ENCODE peak calls at places on chromosomes 11 and 22, in nine cellular contexts. M, D, N, A, S, J, H, E and L are unnamed samples.

GRCh38 chr11:103332409-103332808 is 223.2 kb downstream of the DYNC2H1 start:
- DNase-seq in H (no peak), D (no peak), M (no peak), E (no peak), J (no peak), S (no peak), A (no peak), N (no peak), L (peak)

GRCh38 chr11:1194231-1194976 is 28.5 kb upstream of the MUC5B start:
- DNase-seq in J (no peak), N (no peak), H (no peak), M (no peak), S (no peak), D (no peak), A (no peak), E (peak), L (no peak)

GRCh38 chr22:19626042-19626560 is 88.2 kb upstream of the SEPTIN5 start:
- DNase-seq in S (no peak), J (no peak), M (no peak), N (no peak), D (no peak), A (no peak), H (no peak), E (no peak), L (no peak)

GRCh38 chr11:120290945-120291344 is 34.2 kb upstream of the TLCD5 start:
- DNase-seq in A (no peak), M (no peak), E (no peak), H (no peak), S (no peak), N (no peak), J (no peak), D (no peak), L (no peak)

GRCh38 chr22:50192825-50193204 is 7.1 kb downstream of the TRABD start:
- DNase-seq in A (no peak), M (no peak), J (no peak), H (peak), S (no peak), E (peak), N (no peak), D (no peak), L (no peak)

GRCh38 chr11:70016666-70017347 is 61.3 kb upstream of the ANO1 start:
- DNase-seq in H (no peak), A (peak), J (no peak), D (no peak), E (no peak), M (peak), S (peak), N (peak), L (no peak)

GRCh38 chr11:2451336-2451735 is 6.5 kb downstream of the KCNQ1 start:
- DNase-seq in M (no peak), A (no peak), J (no peak), D (no peak), E (peak), S (no peak), H (no peak), N (no peak), L (no peak)

GRCh38 chr22:48531108-48531507 is 1296.6 kb downstream of the BRD1 start:
- DNase-seq in E (no peak), A (no peak), D (no peak), M (no peak), N (no peak), S (no peak), H (no peak), J (no peak), L (no peak)

GRCh38 chr11:11977206-11977938 is 31.1 kb downstream of the DKK3 start:
- DNase-seq in M (peak), J (peak), H (no peak), A (peak), E (no peak), D (peak), S (peak), N (peak), L (no peak)

GRCh38 chr22:19730662-19731360 is 7.5 kb downstream of the GP1BB start:
- DNase-seq in D (peak), N (peak), S (peak), E (peak), M (peak), J (peak), H (peak), A (peak), L (peak)

GRCh38 chr11:116782728-116783127 is 5.1 kb downstream of the ZPR1 start:
- DNase-seq in J (no peak), S (peak), E (no peak), H (no peak), N (no peak), A (peak), M (peak), D (no peak), L (no peak)

GRCh38 chr11:103294516-103294915 is 185.3 kb downstream of the DYNC2H1 start:
- DNase-seq in D (no peak), S (peak), A (no peak), H (no peak), N (no peak), E (no peak), J (no peak), M (no peak), L (no peak)

GRCh38 chr11:92657226-92657625 is 312.2 kb upstream of the MTNR1B start:
- DNase-seq in M (no peak), J (no peak), S (no peak), D (no peak), H (no peak), E (no peak), N (no peak), A (no peak), L (no peak)

GRCh38 chr11:87574193-87574592 is 536.5 kb downstream of the TMEM135 start:
- DNase-seq in D (no peak), S (no peak), A (no peak), E (no peak), H (no peak), M (no peak), J (no peak), N (no peak), L (no peak)

GRCh38 chr11:10493041-10493663 is 38.1 kb downstream of the AMPD3 start:
- DNase-seq in N (no peak), J (no peak), E (no peak), A (no peak), H (no peak), D (no peak), M (no peak), S (no peak), L (no peak)

GRCh38 chr11:123568367-123568870 is 86.0 kb downstream of the SCN3B start:
- DNase-seq in M (no peak), A (no peak), J (no peak), H (no peak), D (no peak), N (no peak), S (no peak), E (no peak), L (no peak)

GRCh38 chr11:34266987-34267386 is 90.8 kb downstream of the ABTB2 start:
- DNase-seq in J (no peak), A (no peak), E (no peak), N (no peak), M (peak), H (no peak), D (peak), S (no peak), L (no peak)

GRCh38 chr11:36509265-36509664 is 807 bp downstream of the TRAF6 start:
- DNase-seq in A (peak), E (no peak), J (no peak), H (peak), N (no peak), D (peak), M (peak), S (peak), L (no peak)

GRCh38 chr11:69594481-69594880 is 46.5 kb upstream of the CCND1 start:
- DNase-seq in S (no peak), N (no peak), H (no peak), E (no peak), D (no peak), J (no peak), M (no peak), A (no peak), L (no peak)

GRCh38 chr11:72741849-72742521 is 10.2 kb downstream of the ARAP1 start:
- DNase-seq in E (no peak), M (peak), N (no peak), A (no peak), J (no peak), S (peak), D (peak), H (no peak), L (no peak)

DNA sequence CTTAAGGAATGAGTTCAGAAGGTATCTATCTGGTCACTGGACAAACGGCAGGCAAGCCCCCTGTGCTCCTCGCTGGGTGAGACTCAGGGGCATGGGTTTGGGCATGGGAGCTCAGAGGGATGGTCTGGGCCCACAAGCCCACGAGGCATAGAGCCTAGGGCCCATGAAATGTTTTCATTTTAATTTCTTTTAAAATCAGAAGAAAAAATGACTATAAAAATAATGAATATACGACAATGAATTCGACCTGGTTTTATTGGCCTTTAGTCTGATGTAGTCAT is 77.9 kb upstream of the WNT7B start:
- DNase-seq in D (no peak), S (no peak), E (no peak), M (no peak), N (no peak), J (no peak), H (no peak), A (no peak), L (no peak)
- H3K4me3 ChIP-seq in D (no peak), S (peak), E (peak), M (peak), N (peak), J (peak), H (peak), A (peak), L (peak)

DNA sequence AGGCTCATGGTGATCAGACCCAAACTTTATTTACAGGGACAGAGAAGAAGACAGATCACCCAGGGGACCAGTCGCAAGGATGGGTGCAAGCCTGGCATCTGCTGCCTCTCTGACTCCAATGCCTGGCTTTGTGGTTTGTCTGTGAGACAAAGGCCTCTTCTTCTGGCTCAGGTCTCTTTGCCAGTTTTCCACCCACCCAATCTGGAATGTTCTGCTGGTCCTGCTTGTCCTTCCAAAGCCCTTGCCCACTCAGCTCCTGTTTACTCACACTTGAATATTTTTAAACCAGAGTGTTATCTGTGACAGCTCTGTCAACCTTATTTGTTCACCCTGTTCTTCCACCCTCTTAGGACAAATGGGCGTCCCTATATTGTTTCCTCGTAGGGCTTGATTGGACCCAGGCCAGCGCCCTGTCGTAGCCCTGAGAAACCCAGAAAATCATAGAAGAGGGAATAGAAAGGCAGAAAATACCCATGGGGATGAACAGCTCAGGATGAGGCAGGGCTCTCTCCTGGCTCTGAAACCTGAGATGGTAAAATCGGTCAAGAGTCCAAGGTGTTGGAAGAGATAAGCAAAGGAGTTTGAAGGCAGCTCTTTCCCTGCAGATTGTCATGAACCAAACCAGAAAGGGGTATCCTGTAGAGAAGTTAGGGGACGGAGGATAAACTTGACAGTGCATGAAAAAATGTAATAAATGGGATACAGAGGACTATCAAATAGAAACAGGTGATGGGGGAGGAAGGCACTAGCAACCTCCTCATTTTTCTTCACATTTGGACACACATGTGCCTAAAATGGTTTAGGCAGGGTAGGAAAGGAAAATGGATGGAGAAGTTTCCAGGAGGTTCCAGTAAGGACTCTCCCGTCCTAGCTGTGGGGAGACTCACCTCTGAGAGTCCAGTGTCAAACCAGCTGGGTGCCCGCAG is 670 bp downstream of the CRYAB start:
- DNase-seq in D (no peak), J (no peak), H (no peak), E (no peak), S (no peak), M (no peak), A (no peak), N (no peak), L (no peak)
- H3K4me3 ChIP-seq in D (no peak), J (no peak), H (no peak), E (no peak), S (no peak), M (peak), A (no peak), N (no peak), L (no peak)

DNA sequence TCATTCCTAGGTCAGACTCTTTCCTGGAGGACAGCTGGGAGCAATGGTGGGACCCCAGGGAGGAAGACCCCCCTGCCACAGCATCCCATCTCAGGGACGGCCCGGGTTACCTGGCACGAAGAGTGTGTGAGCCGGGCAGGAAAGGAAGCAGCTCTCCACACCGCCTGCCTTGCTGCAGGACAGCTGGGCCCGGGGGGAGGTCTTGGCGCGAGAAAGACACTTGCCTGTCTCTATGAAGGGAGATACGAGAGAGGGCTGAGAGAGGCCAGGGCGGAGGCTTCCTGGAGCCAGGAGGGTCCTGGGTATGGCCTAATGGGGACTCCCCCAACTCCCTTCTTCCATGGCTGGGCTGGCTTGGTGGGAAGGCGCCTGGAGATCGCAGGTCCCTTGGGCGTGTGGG is 36.1 kb upstream of the TTLL12 start:
- DNase-seq in M (no peak), D (no peak), H (no peak), A (no peak), J (no peak), S (no peak), N (no peak), E (no peak), L (no peak)
- H3K4me3 ChIP-seq in M (no peak), D (no peak), H (no peak), A (no peak), J (no peak), S (no peak), N (no peak), E (no peak), L (no peak)

DNA sequence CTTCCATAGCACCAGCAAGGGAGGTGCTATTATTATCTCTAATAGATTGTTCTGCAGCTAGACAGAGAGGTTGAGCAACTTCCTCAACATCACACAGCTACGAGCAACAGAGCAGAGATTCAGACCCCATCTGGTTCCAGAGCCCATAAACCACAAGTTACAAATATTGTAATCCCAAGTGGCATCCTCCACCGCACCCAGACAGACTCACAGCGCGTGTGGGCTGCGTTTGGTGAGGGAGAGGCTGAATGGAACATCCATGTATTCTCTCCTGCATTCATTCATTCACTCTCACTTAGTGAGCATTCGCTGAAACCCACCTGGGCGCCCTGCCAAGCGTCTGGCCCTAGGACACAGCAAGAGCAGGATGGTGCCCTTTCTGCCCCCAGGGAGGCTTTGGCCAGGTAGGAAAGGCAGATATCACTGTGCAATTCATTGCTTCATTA is 33.5 kb downstream of the LIF start:
- DNase-seq in A (peak), N (no peak), J (no peak), S (no peak), E (no peak), M (peak), D (no peak), H (no peak), L (peak)
- H3K4me3 ChIP-seq in A (no peak), N (no peak), J (no peak), S (no peak), E (no peak), M (no peak), D (no peak), H (no peak), L (no peak)

DNA sequence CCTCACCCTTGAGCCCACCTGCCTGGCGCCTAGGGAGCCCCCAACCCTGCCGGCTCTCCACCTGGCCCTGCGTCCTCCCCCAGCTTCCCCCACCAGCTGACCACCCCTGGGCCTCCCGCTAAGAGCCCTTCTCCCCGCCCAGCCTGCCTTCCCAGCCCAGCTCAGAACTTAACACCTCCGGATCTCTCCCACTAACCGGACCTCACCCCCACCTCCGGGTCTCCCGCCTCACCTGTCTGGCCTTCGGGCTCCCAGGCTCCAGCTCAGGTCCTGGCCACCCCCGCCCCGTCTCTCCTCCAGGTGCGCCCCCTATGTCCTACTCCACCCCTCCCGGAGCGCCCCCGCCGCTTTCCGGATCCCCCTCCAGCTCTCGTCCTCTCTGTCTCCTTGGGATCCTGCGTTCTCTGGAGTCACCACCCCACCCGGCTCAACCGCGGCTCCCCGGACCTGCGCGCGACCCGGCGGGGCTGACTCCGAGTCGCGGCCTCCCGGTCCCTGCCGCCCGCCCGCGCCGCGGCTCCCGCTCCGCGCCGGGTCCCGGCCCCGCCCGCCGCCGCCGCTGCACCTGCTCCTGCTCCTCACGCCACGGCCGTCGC is at the start of gene KCNJ11:
- DNase-seq in A (no peak), H (no peak), N (no peak), E (no peak), M (no peak), D (peak), J (no peak), S (no peak), L (no peak)
- H3K4me3 ChIP-seq in A (peak), H (peak), N (peak), E (peak), M (peak), D (peak), J (peak), S (peak), L (peak)

GRCh38 chr11:128208329-128209220 is 378.8 kb downstream of the ETS1 start:
- DNase-seq in J (peak), N (peak), D (no peak), A (peak), S (peak), H (no peak), E (no peak), M (peak), L (no peak)
- H3K4me3 ChIP-seq in J (no peak), N (no peak), D (no peak), A (no peak), S (no peak), H (no peak), E (no peak), M (no peak), L (no peak)

DNA sequence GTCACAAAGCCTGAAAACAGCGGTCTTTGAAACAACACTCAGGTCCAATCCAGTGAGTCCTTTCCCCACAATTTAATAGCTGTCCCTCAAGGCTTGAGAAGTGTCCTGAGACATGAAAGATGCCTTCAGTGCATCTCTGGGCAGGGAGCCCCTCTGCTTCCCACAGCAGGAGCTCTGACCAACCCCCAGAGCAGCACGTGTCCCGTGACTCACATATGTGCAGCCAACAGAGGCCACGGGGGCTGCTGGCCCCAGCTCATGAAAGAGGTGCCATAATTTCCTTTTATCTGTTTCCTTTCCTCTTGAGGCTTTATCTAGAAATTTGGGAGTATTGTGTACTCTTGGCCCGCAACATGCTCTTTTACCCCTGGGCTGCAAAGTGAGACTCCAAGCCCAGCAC is 33.2 kb upstream of the LMO1 start:
- DNase-seq in A (no peak), J (no peak), S (no peak), E (no peak), M (no peak), D (no peak), N (no peak), H (no peak), L (no peak)
- H3K4me3 ChIP-seq in A (no peak), J (no peak), S (no peak), E (no peak), M (no peak), D (no peak), N (no peak), H (no peak), L (no peak)